ENCODE peak calls at places on chromosomes 12 and 14, in seven cellular contexts. H is A673, P is colonic mucosa, W is left lung, U is AG09309, M is tibial artery, R is A549. L is an unnamed sample.

GRCh38 chr12:89461649-89462612 is 62.7 kb downstream of the GALNT4 start:
- DNase-seq in H (peak), P (no peak), W (no peak), U (peak), M (no peak), R (peak), L (peak)

GRCh38 chr14:64645220-64645891 is 58.9 kb upstream of the PLEKHG3 start:
- DNase-seq in H (peak), P (no peak), W (no peak), U (peak), M (no peak), R (peak), L (peak)

GRCh38 chr12:102966200-102966941 is 8.9 kb downstream of the ASCL1 start:
- DNase-seq in H (no peak), P (no peak), W (no peak), U (no peak), M (no peak), R (no peak), L (no peak)

GRCh38 chr12:15584366-15585041 is 204.7 kb downstream of the EPS8 start:
- DNase-seq in H (peak), P (peak), W (no peak), U (peak), M (no peak), R (peak), L (peak)

GRCh38 chr14:60981626-60982455 is 796 bp downstream of the SLC38A6 start:
- DNase-seq in H (peak), P (no peak), W (no peak), U (peak), M (no peak), R (peak), L (no peak)

GRCh38 chr14:49992901-49993335 is 100.0 kb downstream of the ARF6 start:
- DNase-seq in H (no peak), P (no peak), W (no peak), U (no peak), M (no peak), R (peak), L (no peak)

GRCh38 chr12:131473721-131474709 is 236.9 kb upstream of the SFSWAP start:
- DNase-seq in H (no peak), P (no peak), W (peak), U (no peak), M (no peak), R (no peak), L (no peak)

GRCh38 chr14:101882141-101882935 is 82.0 kb upstream of the DYNC1H1 start:
- DNase-seq in H (no peak), P (no peak), W (no peak), U (no peak), M (no peak), R (no peak), L (no peak)

GRCh38 chr12:65792724-65793123 is 31.6 kb upstream of the HMGA2 start:
- DNase-seq in H (no peak), P (no peak), W (no peak), U (no peak), M (no peak), R (no peak), L (no peak)

GRCh38 chr14:82009076-82009475 is 475.4 kb upstream of the SEL1L start:
- DNase-seq in H (peak), P (no peak), W (no peak), U (no peak), M (no peak), R (no peak), L (no peak)

GRCh38 chr12:109170335-109170734 is 53.9 kb downstream of the ACACB start:
- DNase-seq in H (no peak), P (no peak), W (no peak), U (no peak), M (no peak), R (no peak), L (no peak)

GRCh38 chr12:53176750-53177149 is 3.8 kb upstream of the ZNF740 start:
- DNase-seq in H (no peak), P (no peak), W (no peak), U (no peak), M (peak), R (no peak), L (no peak)
- H3K4me3 ChIP-seq in H (no peak), P (no peak), W (no peak), U (no peak), M (no peak), R (no peak), L (no peak)

GRCh38 chr14:104223101-104223809 is 84.9 kb downstream of the KIF26A start:
- DNase-seq in H (peak), P (peak), W (peak), U (no peak), M (no peak), R (no peak), L (no peak)
- H3K4me3 ChIP-seq in H (peak), P (peak), W (peak), U (no peak), M (no peak), R (no peak), L (no peak)

GRCh38 chr14:73744874-73745529 is 30.8 kb upstream of the PNMA1 start:
- DNase-seq in H (no peak), P (peak), W (peak), U (no peak), M (no peak), R (no peak), L (no peak)

GRCh38 chr14:73741876-73742519 is 27.8 kb upstream of the PNMA1 start:
- DNase-seq in H (peak), P (peak), W (no peak), U (no peak), M (peak), R (no peak), L (no peak)

GRCh38 chr14:73744175-73744867 is 30.1 kb upstream of the PNMA1 start:
- DNase-seq in H (no peak), P (no peak), W (no peak), U (no peak), M (no peak), R (no peak), L (no peak)

GRCh38 chr14:73742520-73743238 is 28.5 kb upstream of the PNMA1 start:
- DNase-seq in H (no peak), P (peak), W (no peak), U (no peak), M (no peak), R (no peak), L (no peak)

GRCh38 chr14:73743431-73743931 is 29.3 kb upstream of the PNMA1 start:
- DNase-seq in H (no peak), P (peak), W (peak), U (no peak), M (no peak), R (no peak), L (no peak)
- H3K4me3 ChIP-seq in H (no peak), P (no peak), W (no peak), U (no peak), M (no peak), R (no peak), L (no peak)

DNA sequence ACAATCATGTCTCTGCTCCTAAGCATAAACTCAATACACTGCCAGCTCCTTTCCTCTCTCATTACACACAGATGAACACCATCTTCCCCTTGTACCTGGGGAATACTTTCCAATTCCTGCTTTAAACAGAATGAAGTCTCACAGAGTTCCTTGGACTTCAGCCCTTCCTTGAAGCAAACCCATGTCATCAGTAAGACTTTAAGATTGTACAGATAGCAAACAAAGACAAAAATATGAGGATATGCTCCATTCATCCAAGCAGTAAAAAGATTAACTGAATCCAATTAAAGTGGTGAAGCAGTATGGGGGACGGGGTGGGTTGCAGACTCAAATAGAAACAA is 17.1 kb upstream of the CRY1 start:
- DNase-seq in H (no peak), P (no peak), W (no peak), U (no peak), M (no peak), R (no peak), L (no peak)
- H3K4me3 ChIP-seq in H (peak), P (no peak), W (no peak), U (no peak), M (no peak), R (no peak), L (no peak)

DNA sequence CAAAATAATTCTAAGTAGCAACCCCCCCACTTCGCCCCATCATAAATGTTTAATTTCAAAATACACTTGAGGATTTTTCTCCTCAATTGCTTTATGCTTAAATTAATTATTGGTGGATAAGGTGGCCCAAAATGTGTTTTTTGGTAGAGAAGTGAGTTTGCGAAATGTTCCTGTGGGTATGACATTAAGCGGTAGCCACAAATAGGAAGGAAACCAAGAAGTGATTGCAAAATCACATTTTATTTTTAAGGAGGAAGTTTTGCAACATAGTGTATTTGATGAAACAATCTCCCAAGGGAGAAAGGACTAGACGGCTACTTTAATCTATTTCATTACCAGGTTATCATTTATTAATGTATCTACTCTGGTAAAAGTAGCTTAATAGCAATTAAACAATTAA is 25.5 kb downstream of the SLC25A3 start:
- DNase-seq in H (peak), P (no peak), W (no peak), U (peak), M (no peak), R (no peak), L (no peak)
- H3K4me3 ChIP-seq in H (no peak), P (no peak), W (no peak), U (no peak), M (no peak), R (no peak), L (no peak)

GRCh38 chr12:104280703-104281458 is 22.7 kb upstream of the EID3 start:
- DNase-seq in H (no peak), P (no peak), W (no peak), U (peak), M (no peak), R (peak), L (peak)
- H3K4me3 ChIP-seq in H (no peak), P (no peak), W (no peak), U (no peak), M (no peak), R (peak), L (no peak)

L was measured in astrocyte of the cerebellum.